ENCODE peak calls at places on chromosomes 16 and 17, in nine cellular contexts. S is hepatic stellate cell; W is BJ; J is adrenal gland; K is stimulated activated CD4-positive, alpha-beta T cell treated with anti-CD3 and anti-CD28 coated beads, Interleukin-1b, Interleukin-23, amount 100 ng/mL, for 24 hours; U is stimulated activated CD8-positive, alpha-beta memory T cell treated with anti-CD3 and anti-CD28 coated beads, Interleukin-2, amount 100 ng/mL, for 1 hour; H is renal cortical epithelial cell; A is NCI-H460; M is activated naive CD8-positive, alpha-beta T cell treated with anti-CD3 and anti-CD28 coated beads, Interleukin-2, amount 50 U/mL, for 16 hours. L is an unnamed sample.
A peak's percentile ranks its signal among the peaks of the same experiment; 100 is the strongest.

GRCh38 chr17:1027044-1027443 is 30.1 kb downstream of the TIMM22 start:
- DNase-seq in K (no peak), U (no peak), M (no peak), H (no peak), S (no peak), W (no peak), J (no peak), A (no peak), L (no peak)

GRCh38 chr17:28396635-28397239 is 9.3 kb downstream of the SLC46A1 start:
- DNase-seq in H (no peak), W (no peak), A (no peak), S (no peak), J (peak; percentile 38), M (no peak), U (no peak), K (no peak), L (peak; percentile 45)

GRCh38 chr17:17628388-17629008 is 37.0 kb upstream of the PEMT start:
- DNase-seq in A (no peak), H (no peak), K (no peak), W (no peak), S (no peak), M (peak; percentile 12), J (no peak), U (peak; percentile 4), L (no peak)

GRCh38 chr17:74786411-74787097 is 10.4 kb upstream of the NAT9 start:
- DNase-seq in S (no peak), U (no peak), M (no peak), J (no peak), A (no peak), H (no peak), W (no peak), K (no peak), L (no peak)

GRCh38 chr17:4522661-4523060 is 24.0 kb downstream of the SPNS2 start:
- DNase-seq in S (no peak), J (no peak), H (no peak), U (no peak), M (no peak), A (no peak), W (no peak), K (no peak), L (no peak)

GRCh38 chr17:17865035-17865434 is 28.2 kb upstream of the SREBF1 start:
- DNase-seq in K (no peak), S (no peak), U (no peak), H (no peak), J (no peak), W (no peak), A (no peak), M (no peak), L (no peak)

GRCh38 chr16:75238132-75238852 is 13.1 kb downstream of the BCAR1 start:
- DNase-seq in M (no peak), S (peak; percentile 96), A (no peak), K (no peak), W (no peak), U (no peak), H (no peak), J (peak; percentile 94), L (no peak)

GRCh38 chr16:51474414-51475091 is 323.5 kb upstream of the SALL1 start:
- DNase-seq in M (no peak), W (no peak), J (no peak), K (no peak), U (no peak), H (no peak), A (no peak), S (no peak), L (no peak)

GRCh38 chr16:88957887-88958577 is 19.0 kb downstream of the CBFA2T3 start:
- DNase-seq in J (no peak), W (no peak), H (no peak), M (no peak), K (no peak), S (no peak), A (no peak), U (no peak), L (no peak)

GRCh38 chr17:20266806-20267458 is 200.4 kb downstream of the LGALS9B start:
- DNase-seq in W (peak; percentile 5), M (no peak), J (peak; percentile 58), H (peak; percentile 52), U (no peak), K (no peak), A (no peak), S (peak; percentile 47), L (no peak)

GRCh38 chr16:89050868-89051311 is 42.8 kb upstream of the ACSF3 start:
- DNase-seq in K (no peak), U (no peak), S (no peak), W (no peak), M (no peak), J (no peak), H (no peak), A (no peak), L (no peak)

GRCh38 chr16:62157544-62157943 is 121.3 kb upstream of the CDH8 start:
- DNase-seq in W (no peak), K (no peak), J (no peak), S (no peak), M (no peak), U (no peak), H (no peak), A (no peak), L (no peak)

GRCh38 chr16:53754938-53755910 is 51.3 kb downstream of the FTO start:
- DNase-seq in M (no peak), U (no peak), K (no peak), H (peak; percentile 96), A (no peak), S (no peak), J (peak; percentile 64), W (no peak), L (no peak)

GRCh38 chr16:641326-642188 is at the start of gene MCRIP2:
- DNase-seq in J (peak; percentile 91), W (no peak), H (peak; percentile 28), U (peak; percentile 29), A (peak; percentile 74), K (no peak), M (peak; percentile 39), S (peak; percentile 90), L (no peak)

GRCh38 chr17:15236281-15237105 is 28.6 kb downstream of the PMP22 start:
- DNase-seq in W (no peak), J (no peak), S (no peak), A (no peak), U (no peak), H (no peak), M (no peak), K (no peak), L (no peak)

GRCh38 chr17:68794636-68795503 is 160.3 kb downstream of the ABCA8 start:
- DNase-seq in U (no peak), S (no peak), J (peak; percentile 42), H (no peak), W (no peak), M (no peak), A (peak; percentile 31), K (no peak), L (no peak)

GRCh38 chr17:37137906-37138413 is 189.2 kb downstream of the AATF start:
- DNase-seq in J (no peak), A (no peak), M (no peak), U (no peak), W (no peak), H (no peak), S (no peak), K (no peak), L (no peak)

L was measured in CMK.